ENCODE peak calls at places on chromosomes 1 and 21, in four cellular contexts. Z, I, H and O are unnamed samples.
A peak's percentile ranks its signal among the peaks of the same experiment; 100 is the strongest.

GRCh38 chr1:180907313-180908055 is 5.2 kb upstream of the KIAA1614 start:
- DNase-seq in Z (no peak), I (no peak), H (no peak), O (no peak)

GRCh38 chr1:94094466-94095111 is 26.4 kb downstream of the ABCA4 start:
- DNase-seq in Z (peak; percentile 77), I (no peak), H (peak; percentile 16), O (peak; percentile 87)

GRCh38 chr1:84122780-84123382 is 21.2 kb upstream of the PRKACB start:
- DNase-seq in Z (no peak), I (no peak), H (peak; percentile 22), O (peak; percentile 62)

GRCh38 chr1:32349211-32349708 is 13.0 kb downstream of the FAM229A start:
- DNase-seq in Z (no peak), I (no peak), H (peak; percentile 61), O (peak; percentile 42)

GRCh38 chr1:117093091-117093534 is 28.4 kb downstream of the TRIM45 start:
- DNase-seq in Z (no peak), I (no peak), H (peak; percentile 96), O (peak; percentile 97)

GRCh38 chr1:26357121-26357602 is 3.2 kb upstream of the CRYBG2 start:
- DNase-seq in Z (no peak), I (no peak), H (peak; percentile 24), O (no peak)

GRCh38 chr1:172154571-172154970 is 265.9 kb upstream of the C1orf105 start:
- DNase-seq in Z (no peak), I (no peak), H (peak; percentile 84), O (peak; percentile 48)

GRCh38 chr1:231512147-231512698 is 16.2 kb upstream of the TSNAX start:
- DNase-seq in Z (no peak), I (no peak), H (peak; percentile 82), O (peak; percentile 62)

GRCh38 chr1:92210701-92211100 is 7.0 kb upstream of the C1orf146 start:
- DNase-seq in Z (no peak), I (no peak), H (no peak), O (peak; percentile 24)

GRCh38 chr1:168343566-168343965 is 62.9 kb downstream of the TBX19 start:
- DNase-seq in Z (no peak), I (no peak), H (no peak), O (no peak)

GRCh38 chr1:152869808-152870419 is 8.2 kb upstream of the SMCP start:
- DNase-seq in Z (peak; percentile 70), I (peak; percentile 13), H (peak; percentile 74), O (peak; percentile 78)

GRCh38 chr1:191034126-191034525 is 556.5 kb upstream of the BRINP3 start:
- DNase-seq in Z (no peak), I (no peak), H (no peak), O (no peak)

GRCh38 chr1:98393719-98394118 is 267.8 kb upstream of the SNX7 start:
- DNase-seq in Z (no peak), I (no peak), H (no peak), O (no peak)

GRCh38 chr1:214290399-214291037 is 9.6 kb downstream of the SMYD2 start:
- DNase-seq in Z (no peak), I (no peak), H (no peak), O (no peak)

GRCh38 chr1:156214024-156214748 is 1.4 kb downstream of the PMF1 start:
- DNase-seq in Z (peak; percentile 39), I (no peak), H (peak; percentile 96), O (peak; percentile 42)

GRCh38 chr1:204073837-204074273 is 940 bp downstream of the SOX13 start:
- DNase-seq in Z (peak; percentile 43), I (no peak), H (no peak), O (peak; percentile 33)

GRCh38 chr1:5835179-5835562 is 157.1 kb downstream of the NPHP4 start:
- DNase-seq in Z (no peak), I (no peak), H (no peak), O (no peak)

GRCh38 chr1:50271968-50272578 is 151.2 kb downstream of the DMRTA2 start:
- DNase-seq in Z (no peak), I (no peak), H (no peak), O (no peak)

GRCh38 chr21:34023691-34024381 is 49.5 kb upstream of the MRPS6 start:
- DNase-seq in Z (no peak), I (no peak), H (no peak), O (no peak)

GRCh38 chr1:164576311-164577271 is 17.6 kb downstream of the PBX1 start:
- DNase-seq in Z (peak; percentile 47), I (no peak), H (no peak), O (peak; percentile 17)

GRCh38 chr1:54606990-54607325 is 16.4 kb downstream of the FAM151A start:
- DNase-seq in Z (no peak), I (no peak), H (no peak), O (no peak)

GRCh38 chr1:88661188-88661587 is 22.9 kb upstream of the PKN2 start:
- DNase-seq in Z (no peak), I (no peak), H (no peak), O (peak; percentile 9)

GRCh38 chr1:117574206-117574835 is 31.5 kb upstream of the TENT5C start:
- DNase-seq in Z (no peak), I (no peak), H (no peak), O (no peak)

GRCh38 chr1:111541721-111542120 is 38.3 kb upstream of the ADORA3 start:
- DNase-seq in Z (no peak), I (no peak), H (peak; percentile 68), O (peak; percentile 58)

GRCh38 chr1:60114735-60115318 is 41.3 kb upstream of the C1orf87 start:
- DNase-seq in Z (no peak), I (no peak), H (no peak), O (no peak)